ENCODE peak calls at places on chromosome 12, in four cellular contexts. H is type B pancreatic cell, Z is AG04450, P is neural crest cell. U is an unnamed sample.

GRCh38 chr12:49232940-49233841 is 31.7 kb upstream of the TUBA1C start:
- DNase-seq in H (peak; percentile 74), Z (no peak), P (peak; percentile 64), U (no peak)

GRCh38 chr12:14883663-14884062 is 2.0 kb downstream of the MGP start:
- DNase-seq in H (no peak), Z (no peak), P (no peak), U (no peak)

GRCh38 chr12:4293942-4294505 is 20.5 kb downstream of the CCND2 start:
- DNase-seq in H (no peak), Z (no peak), P (no peak), U (no peak)

GRCh38 chr12:57632898-57633825 is at the start of gene B4GALNT1:
- DNase-seq in H (peak; percentile 83), Z (no peak), P (peak; percentile 81), U (peak; percentile 85)

GRCh38 chr12:105705765-105706164 is 375.3 kb downstream of the C12orf75 start:
- DNase-seq in H (no peak), Z (peak; percentile 37), P (peak; percentile 64), U (no peak)

GRCh38 chr12:53736602-53737493 is 9.6 kb upstream of the CALCOCO1 start:
- DNase-seq in H (no peak), Z (no peak), P (no peak), U (no peak)

GRCh38 chr12:100229036-100229635 is 28.5 kb downstream of the ACTR6 start:
- DNase-seq in H (no peak), Z (no peak), P (no peak), U (no peak)

GRCh38 chr12:132003846-132004245 is 54.1 kb downstream of the EP400 start:
- DNase-seq in H (no peak), Z (peak; percentile 38), P (no peak), U (no peak)

GRCh38 chr12:55930771-55931316 is at the start of gene DGKA:
- DNase-seq in H (no peak), Z (peak; percentile 60), P (no peak), U (peak; percentile 67)

GRCh38 chr12:6332459-6332858 is 9.4 kb downstream of the TNFRSF1A start:
- DNase-seq in H (no peak), Z (no peak), P (no peak), U (no peak)

GRCh38 chr12:681857-682256 is 18.6 kb upstream of the NINJ2 start:
- DNase-seq in H (no peak), Z (no peak), P (no peak), U (no peak)

GRCh38 chr12:12881495-12881894 is 9.9 kb upstream of the GPRC5A start:
- DNase-seq in H (no peak), Z (no peak), P (no peak), U (no peak)

GRCh38 chr12:75389061-75389460 is 1.8 kb upstream of the GLIPR1L2 start:
- DNase-seq in H (no peak), Z (no peak), P (no peak), U (no peak)

GRCh38 chr12:6961695-6962284 is 8.7 kb downstream of the PHB2 start:
- DNase-seq in H (no peak), Z (no peak), P (peak; percentile 59), U (peak; percentile 62)

GRCh38 chr12:6883683-6884082 is 10.6 kb upstream of the SPSB2 start:
- DNase-seq in H (no peak), Z (no peak), P (no peak), U (no peak)

GRCh38 chr12:30796891-30797371 is 42.2 kb upstream of the CAPRIN2 start:
- DNase-seq in H (no peak), Z (no peak), P (no peak), U (no peak)

GRCh38 chr12:104025771-104026170 is 24.2 kb downstream of the GLT8D2 start:
- DNase-seq in H (no peak), Z (no peak), P (no peak), U (no peak)

GRCh38 chr12:31959701-31960391 is 631 bp downstream of the RESF1 start:
- DNase-seq in H (no peak), Z (peak; percentile 11), P (peak; percentile 50), U (peak; percentile 43)

GRCh38 chr12:122963928-122964240 is 2.4 kb downstream of the ABCB9 start:
- DNase-seq in H (no peak), Z (no peak), P (no peak), U (no peak)

GRCh38 chr12:5442251-5443006 is 10.5 kb downstream of the NTF3 start:
- DNase-seq in H (no peak), Z (no peak), P (peak; percentile 20), U (no peak)

GRCh38 chr12:50686976-50687375 is 76.9 kb upstream of the ATF1 start:
- DNase-seq in H (no peak), Z (no peak), P (no peak), U (no peak)

GRCh38 chr12:88057994-88058718 is 29.0 kb upstream of the C12orf50 start:
- DNase-seq in H (no peak), Z (no peak), P (no peak), U (no peak)

GRCh38 chr12:75722714-75723200 is 211.3 kb upstream of the KRR1 start:
- DNase-seq in H (no peak), Z (peak; percentile 48), P (no peak), U (peak; percentile 26)

GRCh38 chr12:64137117-64137516 is 85.0 kb downstream of the KICS2 start:
- DNase-seq in H (no peak), Z (no peak), P (no peak), U (no peak)

GRCh38 chr12:86712425-86712843 is 456.2 kb upstream of the MGAT4C start:
- DNase-seq in H (no peak), Z (peak; percentile 94), P (no peak), U (no peak)

GRCh38 chr12:4120316-4120920 is 153.1 kb upstream of the CCND2 start:
- DNase-seq in H (peak; percentile 50), Z (no peak), P (no peak), U (no peak)

GRCh38 chr12:95322335-95322734 is 104.7 kb downstream of the VEZT start:
- DNase-seq in H (no peak), Z (no peak), P (no peak), U (no peak)

GRCh38 chr12:2044165-2044564 is 8.6 kb upstream of the CACNA1C start:
- DNase-seq in H (no peak), Z (no peak), P (no peak), U (no peak)

GRCh38 chr12:57216931-57217871 is 607 bp downstream of the NXPH4 start:
- DNase-seq in H (no peak), Z (no peak), P (no peak), U (no peak)

GRCh38 chr12:119036878-119037493 is 55.6 kb downstream of the SRRM4 start:
- DNase-seq in H (no peak), Z (no peak), P (peak; percentile 66), U (peak; percentile 59)

GRCh38 chr12:29054790-29055663 is 94.1 kb upstream of the FAR2 start:
- DNase-seq in H (no peak), Z (no peak), P (no peak), U (no peak)

DNA sequence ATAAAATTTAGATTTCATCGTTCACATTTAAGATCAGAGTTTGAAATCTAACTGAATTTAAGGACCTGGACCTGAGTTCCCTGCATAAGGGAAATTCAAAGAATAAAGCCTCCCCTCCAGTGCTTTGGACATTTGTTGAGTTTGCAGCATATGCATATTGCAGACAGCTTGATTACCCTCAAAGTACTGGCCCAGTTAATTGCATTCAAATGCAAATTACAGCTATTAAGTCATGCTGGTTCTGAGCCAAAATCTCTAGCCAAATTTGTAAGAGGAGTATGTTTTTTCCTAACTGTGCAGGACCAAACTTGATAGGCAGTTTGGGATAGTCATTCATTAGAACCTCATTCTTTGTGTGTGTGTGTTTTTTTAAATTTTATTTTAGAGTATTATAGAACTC is 9.1 kb upstream of the KIF21A start:
- DNase-seq in H (no peak), Z (no peak), P (no peak), U (no peak)
- TF ChIP-seq CTCF in H (no peak), Z (no peak), P (no peak), U (no peak)

GRCh38 chr12:85441740-85442139 is 161.7 kb downstream of the ALX1 start:
- DNase-seq in H (no peak), Z (no peak), P (no peak), U (no peak)
- TF ChIP-seq CTCF in H (peak; percentile 47), Z (peak; percentile 17), P (no peak), U (peak; percentile 43)

GRCh38 chr12:93061414-93062099 is 132.5 kb upstream of the EEA1 start:
- DNase-seq in H (no peak), Z (no peak), P (no peak), U (no peak)

GRCh38 chr12:93059288-93059687 is 130.2 kb upstream of the EEA1 start:
- DNase-seq in H (no peak), Z (no peak), P (no peak), U (no peak)

GRCh38 chr12:93062100-93062419 is 133.0 kb upstream of the EEA1 start:
- DNase-seq in H (no peak), Z (no peak), P (no peak), U (no peak)

GRCh38 chr12:93060071-93060665 is 131.1 kb upstream of the EEA1 start:
- DNase-seq in H (no peak), Z (no peak), P (no peak), U (peak; percentile 61)

DNA sequence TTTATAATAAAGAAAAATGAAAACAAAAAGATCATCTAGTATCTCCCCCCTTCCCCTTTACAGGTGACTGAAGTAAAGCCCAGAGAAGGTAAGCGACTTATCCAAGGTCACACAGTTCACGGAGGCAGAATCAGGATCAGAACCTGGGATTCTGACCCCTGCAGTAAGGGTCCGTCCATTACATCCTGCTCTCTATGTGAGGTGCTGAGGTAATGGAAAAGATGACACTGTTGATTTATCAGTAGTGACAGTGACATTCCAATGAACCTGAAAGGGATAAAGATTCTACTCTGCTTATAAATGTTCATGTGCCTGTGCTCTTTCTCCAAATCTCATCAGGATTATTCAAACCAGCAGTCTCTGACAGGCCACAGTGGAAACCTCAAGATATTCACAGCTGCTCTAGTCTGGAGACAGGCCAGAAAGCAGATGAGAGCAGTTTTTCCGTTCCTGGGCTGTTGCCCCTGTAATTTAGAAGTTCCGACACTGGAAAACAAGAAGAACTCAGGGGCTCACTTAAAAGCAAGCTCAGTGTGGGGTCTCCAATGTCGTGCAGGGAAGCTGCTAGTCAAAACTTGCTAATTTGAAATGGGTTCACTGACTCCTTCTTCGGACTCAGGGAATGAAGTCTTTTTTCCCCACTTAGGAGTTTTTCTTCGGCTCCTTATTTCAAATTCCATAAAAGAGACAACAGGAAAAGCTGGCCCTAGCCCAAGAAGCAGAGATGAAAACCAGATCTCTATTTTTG is 131.7 kb upstream of the EEA1 start:
- DNase-seq in H (no peak), Z (peak; percentile 34), P (no peak), U (peak; percentile 28)
- TF ChIP-seq CTCF in H (peak; percentile 15), Z (peak; percentile 28), P (no peak), U (no peak)

GRCh38 chr12:77923882-77924281 is 93.2 kb downstream of the NAV3 start:
- DNase-seq in H (no peak), Z (no peak), P (no peak), U (no peak)

GRCh38 chr12:77924703-77925102 is 94.0 kb downstream of the NAV3 start:
- DNase-seq in H (no peak), Z (no peak), P (no peak), U (no peak)

GRCh38 chr12:77928078-77928477 is 97.4 kb downstream of the NAV3 start:
- DNase-seq in H (no peak), Z (no peak), P (no peak), U (no peak)

DNA sequence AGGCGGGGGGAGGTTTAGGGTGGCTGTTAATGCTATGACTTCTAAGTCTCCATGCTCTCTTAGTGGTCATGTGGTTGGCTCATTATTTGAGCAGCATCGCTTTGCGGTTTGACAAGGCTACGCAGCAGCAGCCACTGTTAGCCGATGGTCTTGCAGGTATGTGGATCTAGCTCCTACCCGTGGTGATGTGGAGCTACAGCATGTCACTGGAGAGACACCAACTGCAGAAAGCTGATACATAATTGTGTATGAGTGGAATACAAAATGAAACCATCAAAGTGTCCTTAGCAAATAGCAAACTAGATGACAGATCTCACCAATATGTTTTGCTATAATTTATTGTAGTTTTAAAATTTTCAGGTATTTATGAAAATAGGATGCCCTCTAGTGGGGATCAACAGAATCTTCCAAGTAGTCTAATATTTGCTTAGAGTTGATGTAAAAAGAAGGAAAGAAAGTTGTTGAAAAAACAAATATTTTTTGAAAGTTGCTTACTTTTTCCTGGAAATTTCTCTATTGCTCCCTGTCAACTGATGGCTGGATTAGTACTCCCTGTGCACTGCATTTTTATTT is 94.9 kb downstream of the NAV3 start:
- DNase-seq in H (peak; percentile 68), Z (peak; percentile 84), P (peak; percentile 54), U (peak; percentile 46)
- TF ChIP-seq CTCF in H (peak; percentile 98), Z (peak; percentile 100), P (peak; percentile 99), U (peak; percentile 80)